ENCODE peak calls at places on chromosomes 13 and 19, in seven cellular contexts. One of them, this sample, is unnamed.

GRCh38 chr13:30869491-30869890 is 36.6 kb upstream of the MEDAG start:
- DNase-seq in effector CD4-positive, alpha-beta T cell: no peak
- DNase-seq in ELR: peak
- DNase-seq in thoracic aorta: no peak
- DNase-seq in mammary epithelial cell: no peak
- DNase-seq in HT-29: peak
- DNase-seq in H9: no peak
- DNase-seq in this sample: no peak

GRCh38 chr13:94079876-94080275 is 399.6 kb downstream of the DCT start:
- DNase-seq in effector CD4-positive, alpha-beta T cell: no peak
- DNase-seq in ELR: no peak
- DNase-seq in thoracic aorta: no peak
- DNase-seq in mammary epithelial cell: no peak
- DNase-seq in HT-29: no peak
- DNase-seq in H9: no peak
- DNase-seq in this sample: no peak

GRCh38 chr19:41449079-41449864 is 6.3 kb downstream of the ERICH4 start:
- DNase-seq in effector CD4-positive, alpha-beta T cell: peak
- DNase-seq in ELR: peak
- DNase-seq in thoracic aorta: peak
- DNase-seq in mammary epithelial cell: peak
- DNase-seq in HT-29: peak
- DNase-seq in H9: peak
- DNase-seq in this sample: peak

GRCh38 chr13:73849292-73849691 is 284.9 kb downstream of the KLF12 start:
- DNase-seq in effector CD4-positive, alpha-beta T cell: no peak
- DNase-seq in ELR: peak
- DNase-seq in thoracic aorta: no peak
- DNase-seq in mammary epithelial cell: no peak
- DNase-seq in HT-29: peak
- DNase-seq in H9: peak
- DNase-seq in this sample: peak

GRCh38 chr19:29708553-29709439 is 6.3 kb downstream of the C19orf12 start:
- DNase-seq in effector CD4-positive, alpha-beta T cell: no peak
- DNase-seq in ELR: no peak
- DNase-seq in thoracic aorta: no peak
- DNase-seq in mammary epithelial cell: no peak
- DNase-seq in HT-29: no peak
- DNase-seq in H9: no peak
- DNase-seq in this sample: no peak

GRCh38 chr19:40921005-40921897 is 39.2 kb upstream of the CYP2A7 start:
- DNase-seq in effector CD4-positive, alpha-beta T cell: no peak
- DNase-seq in ELR: peak
- DNase-seq in thoracic aorta: no peak
- DNase-seq in mammary epithelial cell: no peak
- DNase-seq in HT-29: peak
- DNase-seq in H9: no peak
- DNase-seq in this sample: no peak

GRCh38 chr19:44644391-44645016 is 794 bp downstream of the PVR start:
- DNase-seq in effector CD4-positive, alpha-beta T cell: no peak
- DNase-seq in ELR: peak
- DNase-seq in thoracic aorta: no peak
- DNase-seq in mammary epithelial cell: peak
- DNase-seq in HT-29: peak
- DNase-seq in H9: peak
- DNase-seq in this sample: no peak

GRCh38 chr19:6735181-6735891 is 2.0 kb downstream of the GPR108 start:
- DNase-seq in effector CD4-positive, alpha-beta T cell: no peak
- DNase-seq in ELR: peak
- DNase-seq in thoracic aorta: no peak
- DNase-seq in mammary epithelial cell: no peak
- DNase-seq in HT-29: no peak
- DNase-seq in H9: no peak
- DNase-seq in this sample: no peak

GRCh38 chr19:30388819-30389218 is 16.6 kb downstream of the ZNF536 start:
- DNase-seq in effector CD4-positive, alpha-beta T cell: no peak
- DNase-seq in ELR: no peak
- DNase-seq in thoracic aorta: no peak
- DNase-seq in mammary epithelial cell: no peak
- DNase-seq in HT-29: no peak
- DNase-seq in H9: no peak
- DNase-seq in this sample: no peak

GRCh38 chr13:29514720-29515310 is 80.7 kb downstream of the SLC7A1 start:
- DNase-seq in effector CD4-positive, alpha-beta T cell: no peak
- DNase-seq in ELR: no peak
- DNase-seq in thoracic aorta: no peak
- DNase-seq in mammary epithelial cell: no peak
- DNase-seq in HT-29: no peak
- DNase-seq in H9: no peak
- DNase-seq in this sample: no peak

GRCh38 chr19:2477732-2478191 is 1.8 kb downstream of the GADD45B start:
- DNase-seq in effector CD4-positive, alpha-beta T cell: peak
- DNase-seq in ELR: peak
- DNase-seq in thoracic aorta: no peak
- DNase-seq in mammary epithelial cell: no peak
- DNase-seq in HT-29: no peak
- DNase-seq in H9: no peak
- DNase-seq in this sample: peak

GRCh38 chr19:1232652-1233360 is 5.0 kb downstream of the CBARP start:
- DNase-seq in effector CD4-positive, alpha-beta T cell: no peak
- DNase-seq in ELR: peak
- DNase-seq in thoracic aorta: no peak
- DNase-seq in mammary epithelial cell: no peak
- DNase-seq in HT-29: peak
- DNase-seq in H9: no peak
- DNase-seq in this sample: no peak

GRCh38 chr13:75372517-75372916 is 109.5 kb downstream of the TBC1D4 start:
- DNase-seq in effector CD4-positive, alpha-beta T cell: no peak
- DNase-seq in ELR: peak
- DNase-seq in thoracic aorta: no peak
- DNase-seq in mammary epithelial cell: no peak
- DNase-seq in HT-29: peak
- DNase-seq in H9: no peak
- DNase-seq in this sample: peak

GRCh38 chr19:518292-519231 is 11.3 kb downstream of the TPGS1 start:
- DNase-seq in effector CD4-positive, alpha-beta T cell: peak
- DNase-seq in ELR: no peak
- DNase-seq in thoracic aorta: no peak
- DNase-seq in mammary epithelial cell: no peak
- DNase-seq in HT-29: no peak
- DNase-seq in H9: peak
- DNase-seq in this sample: peak

GRCh38 chr13:40657961-40658360 is 8.5 kb downstream of the FOXO1 start:
- DNase-seq in effector CD4-positive, alpha-beta T cell: no peak
- DNase-seq in ELR: no peak
- DNase-seq in thoracic aorta: no peak
- DNase-seq in mammary epithelial cell: no peak
- DNase-seq in HT-29: no peak
- DNase-seq in H9: no peak
- DNase-seq in this sample: no peak

GRCh38 chr19:35211545-35212230 is 16.9 kb downstream of the FAM187B start:
- DNase-seq in effector CD4-positive, alpha-beta T cell: peak
- DNase-seq in ELR: no peak
- DNase-seq in thoracic aorta: no peak
- DNase-seq in mammary epithelial cell: no peak
- DNase-seq in HT-29: no peak
- DNase-seq in H9: no peak
- DNase-seq in this sample: peak

GRCh38 chr19:44662686-44663085 is 8.6 kb upstream of the CEACAM19 start:
- DNase-seq in effector CD4-positive, alpha-beta T cell: no peak
- DNase-seq in ELR: no peak
- DNase-seq in thoracic aorta: no peak
- DNase-seq in mammary epithelial cell: no peak
- DNase-seq in HT-29: no peak
- DNase-seq in H9: no peak
- DNase-seq in this sample: no peak

GRCh38 chr19:51573331-51573730 is 2.2 kb downstream of the ZNF175 start:
- DNase-seq in effector CD4-positive, alpha-beta T cell: no peak
- DNase-seq in ELR: peak
- DNase-seq in thoracic aorta: no peak
- DNase-seq in mammary epithelial cell: no peak
- DNase-seq in HT-29: no peak
- DNase-seq in H9: no peak
- DNase-seq in this sample: no peak

GRCh38 chr19:50663280-50663790 is 14.1 kb downstream of the C19orf81 start:
- DNase-seq in effector CD4-positive, alpha-beta T cell: no peak
- DNase-seq in ELR: peak
- DNase-seq in thoracic aorta: no peak
- DNase-seq in mammary epithelial cell: no peak
- DNase-seq in HT-29: peak
- DNase-seq in H9: no peak
- DNase-seq in this sample: no peak

GRCh38 chr13:33817513-33817842 is 471 bp upstream of the RFC3 start:
- DNase-seq in effector CD4-positive, alpha-beta T cell: no peak
- DNase-seq in ELR: peak
- DNase-seq in thoracic aorta: no peak
- DNase-seq in mammary epithelial cell: peak
- DNase-seq in HT-29: no peak
- DNase-seq in H9: no peak
- DNase-seq in this sample: no peak

This sample was measured in central memory CD4-positive, alpha-beta T cell.